ENCODE peak calls at places on chromosomes 13 and 19, in four cellular contexts. One of them, this sample, is unnamed.
A peak's percentile ranks its signal among the peaks of the same experiment; 100 is the strongest.

GRCh38 chr19:1168877-1169791 is 4.9 kb downstream of the SBNO2 start:
- DNase-seq in HepG2: peak; percentile 50
- DNase-seq in GM12878: no peak
- DNase-seq in K562: no peak
- DNase-seq in this sample: peak; percentile 73

GRCh38 chr19:18156841-18157464 is 4.0 kb downstream of the PIK3R2 start:
- DNase-seq in HepG2: peak; percentile 63
- DNase-seq in GM12878: no peak
- DNase-seq in K562: peak; percentile 98
- DNase-seq in this sample: peak; percentile 62

GRCh38 chr13:99878921-99879610 is 92.5 kb downstream of the ZIC5 start:
- DNase-seq in HepG2: no peak
- DNase-seq in GM12878: no peak
- DNase-seq in K562: no peak
- DNase-seq in this sample: no peak

GRCh38 chr13:108572782-108573211 is 56.6 kb upstream of the MYO16 start:
- DNase-seq in HepG2: no peak
- DNase-seq in GM12878: no peak
- DNase-seq in K562: peak; percentile 84
- DNase-seq in this sample: no peak

GRCh38 chr19:56840452-56841193 is at the start of the genes PEG3 and ZIM2:
- DNase-seq in HepG2: peak; percentile 85
- DNase-seq in GM12878: no peak
- DNase-seq in K562: no peak
- DNase-seq in this sample: no peak

GRCh38 chr19:28793391-28794168 is 419.4 kb downstream of the UQCRFS1 start:
- DNase-seq in HepG2: no peak
- DNase-seq in GM12878: no peak
- DNase-seq in K562: no peak
- DNase-seq in this sample: no peak

GRCh38 chr19:10286803-10287737 is at the start of gene ICAM4:
- DNase-seq in HepG2: peak; percentile 63
- DNase-seq in GM12878: no peak
- DNase-seq in K562: peak; percentile 95
- DNase-seq in this sample: no peak

GRCh38 chr19:17058236-17058635 is 17.0 kb downstream of the HAUS8 start:
- DNase-seq in HepG2: no peak
- DNase-seq in GM12878: no peak
- DNase-seq in K562: no peak
- DNase-seq in this sample: no peak

GRCh38 chr13:44816701-44817684 is 172.3 kb downstream of the NUFIP1 start:
- DNase-seq in HepG2: no peak
- DNase-seq in GM12878: no peak
- DNase-seq in K562: no peak
- DNase-seq in this sample: peak; percentile 36

GRCh38 chr13:74087304-74087703 is 46.9 kb downstream of the KLF12 start:
- DNase-seq in HepG2: no peak
- DNase-seq in GM12878: no peak
- DNase-seq in K562: no peak
- DNase-seq in this sample: no peak

GRCh38 chr19:2253106-2254051 is 2.8 kb downstream of the JSRP1 start:
- DNase-seq in HepG2: peak; percentile 45
- DNase-seq in GM12878: no peak
- DNase-seq in K562: no peak
- DNase-seq in this sample: no peak

DNA sequence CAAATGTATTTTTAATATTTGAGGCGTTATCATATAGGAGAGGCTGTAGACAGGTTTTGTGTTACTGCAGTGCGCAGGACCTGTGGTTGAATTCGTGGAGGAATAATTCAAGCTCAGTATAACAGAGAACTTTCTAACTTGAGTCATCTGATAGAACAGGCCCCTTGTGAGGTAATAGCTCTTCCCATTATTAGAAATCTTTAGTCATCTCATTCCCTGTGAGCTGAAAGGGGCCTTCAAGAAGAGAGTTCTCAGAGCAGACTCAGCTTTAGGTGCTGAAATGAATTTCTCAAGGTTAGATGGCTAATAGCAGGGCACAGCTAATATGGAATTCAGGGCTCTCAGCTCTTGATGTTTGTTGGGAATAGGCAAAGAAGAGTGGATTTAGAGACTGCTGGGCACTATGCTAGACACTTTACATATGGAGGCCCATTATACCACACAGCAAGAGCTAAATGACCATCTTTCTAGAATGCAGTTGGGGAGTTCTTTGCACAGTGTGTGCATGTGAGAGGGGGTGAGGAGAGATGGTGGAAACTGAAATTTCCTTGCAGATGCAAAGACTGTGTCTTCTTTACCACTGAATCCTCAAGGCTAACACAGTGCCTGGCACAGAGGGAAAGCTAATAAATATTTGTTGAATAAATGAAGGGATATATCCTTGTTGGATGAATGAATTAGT is 89.5 kb downstream of the DGKH start:
- DNase-seq in HepG2: no peak
- DNase-seq in GM12878: no peak
- DNase-seq in K562: no peak
- DNase-seq in this sample: no peak
- TF ChIP-seq KDM1A in HepG2: no peak
- TF ChIP-seq KDM1A in GM12878: no peak
- TF ChIP-seq KDM1A in K562: no peak
- TF ChIP-seq KDM1A in this sample: no peak

GRCh38 chr19:7968796-7969559 is 25.5 kb upstream of the TIMM44 start:
- DNase-seq in HepG2: no peak
- DNase-seq in GM12878: no peak
- DNase-seq in K562: no peak
- DNase-seq in this sample: no peak
- TF ChIP-seq CHD4 in HepG2: no peak
- TF ChIP-seq CHD4 in GM12878: no peak
- TF ChIP-seq CHD4 in K562: no peak
- TF ChIP-seq CHD4 in this sample: no peak

DNA sequence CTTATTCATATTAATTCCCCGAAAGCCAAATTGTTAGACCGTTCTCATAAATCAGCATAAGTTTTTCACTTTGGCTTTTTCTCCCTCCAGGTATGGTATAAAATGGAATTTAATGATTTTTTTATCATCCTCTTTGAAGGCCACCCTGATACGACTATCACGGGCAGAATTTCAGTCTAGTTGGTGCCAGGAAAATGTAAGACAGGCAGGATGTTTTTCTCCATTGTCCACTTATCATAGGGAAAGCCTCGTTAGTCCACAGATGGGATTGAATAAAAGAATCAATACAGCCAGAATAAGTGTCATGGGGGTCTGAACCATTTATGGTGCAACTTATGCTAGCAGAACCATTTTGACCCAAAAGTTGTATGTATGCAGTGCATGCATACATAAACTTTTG is 566.0 kb upstream of the ARGLU1 start:
- DNase-seq in HepG2: no peak
- DNase-seq in GM12878: no peak
- DNase-seq in K562: no peak
- DNase-seq in this sample: no peak
- TF ChIP-seq KDM1A in HepG2: no peak
- TF ChIP-seq KDM1A in GM12878: no peak
- TF ChIP-seq KDM1A in K562: no peak
- TF ChIP-seq KDM1A in this sample: no peak

GRCh38 chr19:48961051-48961649 is 4.0 kb upstream of the FTL start:
- DNase-seq in HepG2: peak; percentile 48
- DNase-seq in GM12878: no peak
- DNase-seq in K562: peak; percentile 39
- DNase-seq in this sample: no peak
- TF ChIP-seq CHD4 in HepG2: no peak
- TF ChIP-seq CHD4 in GM12878: no peak
- TF ChIP-seq CHD4 in K562: no peak
- TF ChIP-seq CHD4 in this sample: no peak

DNA sequence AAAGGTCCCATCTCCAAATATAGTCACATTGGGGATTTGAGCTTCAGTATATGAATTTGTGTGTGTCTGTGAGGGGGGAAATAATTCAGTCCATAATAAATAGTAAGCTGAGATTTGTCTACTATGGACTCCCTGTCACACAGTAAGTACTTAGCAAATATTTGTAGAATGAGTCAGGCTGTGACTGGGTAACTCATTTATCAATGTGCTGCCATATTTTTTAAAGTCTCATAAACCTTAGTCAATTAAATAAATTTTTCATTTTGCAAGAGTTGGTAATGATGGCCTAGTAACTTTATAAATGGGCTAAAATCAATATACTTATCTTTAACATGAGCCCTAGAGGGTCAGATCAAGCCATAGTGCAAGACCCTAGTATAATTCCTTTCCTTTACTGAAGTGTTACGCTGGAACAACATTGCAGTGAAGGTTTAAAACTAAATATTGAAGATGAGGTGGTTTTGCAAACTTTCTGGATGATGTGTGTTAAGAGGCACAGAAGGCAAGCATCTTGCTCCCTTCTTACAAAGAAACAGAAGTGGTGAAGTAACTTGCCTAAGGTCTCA is 305.1 kb downstream of the KCNRG start:
- DNase-seq in HepG2: peak; percentile 84
- DNase-seq in GM12878: no peak
- DNase-seq in K562: no peak
- DNase-seq in this sample: peak; percentile 53
- TF ChIP-seq KDM1A in HepG2: no peak
- TF ChIP-seq KDM1A in GM12878: no peak
- TF ChIP-seq KDM1A in K562: no peak
- TF ChIP-seq KDM1A in this sample: no peak